ENCODE peak calls at places on chromosomes 7 and 10, in seven cellular contexts. K, W, P, J, Y, Q and B are unnamed samples.

GRCh38 chr10:8042864-8043568 is 11.5 kb upstream of the GATA3 start:
- DNase-seq in K (no peak), W (no peak), Y (no peak), J (peak; percentile 20), P (peak; percentile 46), Q (no peak), B (no peak)

GRCh38 chr7:84230491-84230890 is 35.9 kb upstream of the SEMA3A start:
- DNase-seq in Y (no peak), K (no peak), J (no peak), Q (no peak), P (no peak), W (no peak), B (no peak)

GRCh38 chr7:27889800-27890199 is 149.8 kb downstream of the TAX1BP1 start:
- DNase-seq in P (no peak), W (no peak), Y (no peak), Q (no peak), K (no peak), J (no peak), B (no peak)

GRCh38 chr10:63115732-63116383 is 17.3 kb upstream of the NRBF2 start:
- DNase-seq in J (peak; percentile 9), K (peak; percentile 77), P (peak; percentile 61), Q (peak; percentile 32), Y (peak; percentile 67), W (peak; percentile 59), B (no peak)

GRCh38 chr7:128219646-128220045 is 21.4 kb upstream of the LEP start:
- DNase-seq in Q (no peak), J (no peak), Y (no peak), W (no peak), K (no peak), P (no peak), B (no peak)

GRCh38 chr10:3955493-3955892 is 170.5 kb upstream of the KLF6 start:
- DNase-seq in W (no peak), K (no peak), Q (no peak), J (peak; percentile 16), P (peak; percentile 74), Y (no peak), B (no peak)

GRCh38 chr10:132094581-132095234 is 29.0 kb downstream of the JAKMIP3 start:
- DNase-seq in Y (no peak), K (no peak), Q (peak; percentile 22), J (no peak), W (no peak), P (no peak), B (peak; percentile 64)

GRCh38 chr7:137313196-137313595 is 30.3 kb downstream of the PTN start:
- DNase-seq in J (no peak), P (no peak), Y (no peak), W (no peak), Q (no peak), K (no peak), B (no peak)

GRCh38 chr10:103855424-103855823 is at the start of gene SH3PXD2A:
- DNase-seq in Y (no peak), K (peak; percentile 46), Q (no peak), J (peak; percentile 58), W (peak; percentile 40), P (peak; percentile 83), B (no peak)

GRCh38 chr7:116502201-116503096 is 2.9 kb downstream of the CAV2 start:
- DNase-seq in W (no peak), Y (no peak), J (no peak), K (no peak), P (no peak), Q (no peak), B (no peak)

GRCh38 chr7:159033956-159034938 is 110.4 kb downstream of the VIPR2 start:
- DNase-seq in P (no peak), W (no peak), Q (peak; percentile 20), Y (no peak), K (no peak), J (no peak), B (peak; percentile 58)

GRCh38 chr10:22615819-22616499 is 98.4 kb downstream of the PIP4K2A start:
- DNase-seq in Q (peak; percentile 68), W (peak; percentile 48), P (no peak), K (peak; percentile 38), Y (peak; percentile 76), J (no peak), B (no peak)

GRCh38 chr7:947391-948210 is 6.9 kb downstream of the ADAP1 start:
- DNase-seq in K (peak; percentile 8), P (no peak), J (no peak), Q (no peak), W (no peak), Y (peak; percentile 36), B (no peak)

GRCh38 chr10:131833446-131834080 is 67.2 kb upstream of the PPP2R2D start:
- DNase-seq in Q (no peak), J (no peak), Y (peak; percentile 29), W (no peak), P (no peak), K (no peak), B (no peak)

DNA sequence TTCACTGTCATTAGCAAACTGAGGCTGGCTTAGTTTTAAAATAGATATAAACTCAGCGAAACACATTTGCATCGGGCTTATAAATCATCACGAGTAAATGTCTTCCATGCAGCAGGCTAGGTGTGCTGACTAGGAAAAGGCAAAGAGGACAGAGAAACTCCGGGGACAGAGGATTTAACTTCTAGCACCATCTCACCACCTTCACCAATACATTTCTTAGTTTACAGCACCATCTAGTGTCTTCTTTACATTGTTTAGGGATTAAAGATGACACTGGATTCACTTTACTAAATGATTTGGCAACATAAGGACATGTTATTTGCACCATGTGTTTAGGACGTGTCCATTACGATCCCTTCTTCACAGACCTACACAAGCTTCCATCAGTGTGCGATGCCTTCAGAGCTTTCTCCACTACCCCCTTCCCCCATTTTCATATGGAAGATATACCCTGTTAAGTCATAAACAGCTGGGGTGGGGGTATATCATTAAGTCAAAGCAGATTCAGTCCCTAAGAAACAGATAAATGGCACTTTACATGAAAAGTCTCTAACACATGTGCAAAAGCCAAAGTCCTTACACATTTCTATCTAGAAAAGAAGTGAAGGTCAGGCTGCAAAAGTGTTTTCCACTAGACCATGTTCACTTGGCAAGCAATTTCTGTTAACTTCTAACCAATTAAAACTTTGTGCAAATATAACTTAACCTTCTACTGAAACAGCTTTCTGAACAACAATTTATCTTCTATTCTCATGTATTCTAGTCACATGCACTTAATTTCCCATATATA is 103.3 kb downstream of the GRB10 start:
- DNase-seq in Q (no peak), P (peak; percentile 31), W (no peak), Y (no peak), K (no peak), J (no peak), B (no peak)
- TF ChIP-seq CTCF in Q (no peak), P (peak; percentile 44), W (no peak), Y (peak; percentile 39), K (peak; percentile 61), J (no peak), B (peak; percentile 70)

GRCh38 chr10:116654816-116655215 is 34.1 kb downstream of the PNLIPRP2 start:
- DNase-seq in Q (no peak), K (no peak), J (peak; percentile 47), P (peak; percentile 32), W (peak; percentile 28), Y (no peak), B (no peak)
- TF ChIP-seq CTCF in Q (no peak), K (no peak), J (peak; percentile 69), P (peak; percentile 52), W (peak; percentile 7), Y (no peak), B (peak; percentile 65)

GRCh38 chr7:153090757-153091156 is 331.2 kb downstream of the ACTR3B start:
- DNase-seq in W (no peak), J (no peak), Q (no peak), P (no peak), K (no peak), Y (no peak), B (no peak)
- TF ChIP-seq CTCF in W (no peak), J (no peak), Q (no peak), P (peak; percentile 31), K (no peak), Y (no peak), B (no peak)

GRCh38 chr10:113232928-113233511 is 283.0 kb downstream of the TCF7L2 start:
- DNase-seq in W (no peak), Q (no peak), P (no peak), K (no peak), Y (no peak), J (no peak), B (no peak)
- TF ChIP-seq CTCF in W (no peak), Q (no peak), P (no peak), K (no peak), Y (no peak), J (no peak), B (no peak)

DNA sequence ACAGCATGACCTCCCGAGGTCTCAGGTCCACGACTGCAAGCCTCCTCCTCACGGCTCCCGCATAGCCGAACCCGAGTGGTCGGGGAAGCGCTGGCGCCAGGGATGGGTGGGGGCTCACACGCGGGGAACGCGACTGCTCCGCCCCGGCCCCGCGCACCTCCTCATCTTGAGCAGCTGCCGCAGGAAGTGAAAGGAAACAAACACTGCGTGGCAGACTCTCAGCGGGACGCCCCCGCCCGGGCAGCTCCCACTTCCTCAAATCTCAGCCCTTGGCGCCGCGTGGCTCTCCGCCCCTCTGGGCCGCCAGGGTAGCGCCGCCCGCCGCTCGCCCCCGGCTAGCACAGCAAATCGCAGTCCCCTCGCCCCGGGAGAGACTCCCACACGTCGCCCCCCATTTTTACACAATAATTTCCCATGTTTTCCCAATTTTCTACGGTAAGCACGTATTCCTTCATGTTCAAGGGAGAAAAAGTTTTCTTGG is at the start of gene TMEM243:
- DNase-seq in K (peak; percentile 84), P (peak; percentile 67), W (peak; percentile 81), Q (peak; percentile 79), J (peak; percentile 78), Y (peak; percentile 93), B (peak; percentile 79)
- TF ChIP-seq CTCF in K (no peak), P (peak; percentile 21), W (peak; percentile 12), Q (no peak), J (no peak), Y (peak; percentile 34), B (peak; percentile 51)

DNA sequence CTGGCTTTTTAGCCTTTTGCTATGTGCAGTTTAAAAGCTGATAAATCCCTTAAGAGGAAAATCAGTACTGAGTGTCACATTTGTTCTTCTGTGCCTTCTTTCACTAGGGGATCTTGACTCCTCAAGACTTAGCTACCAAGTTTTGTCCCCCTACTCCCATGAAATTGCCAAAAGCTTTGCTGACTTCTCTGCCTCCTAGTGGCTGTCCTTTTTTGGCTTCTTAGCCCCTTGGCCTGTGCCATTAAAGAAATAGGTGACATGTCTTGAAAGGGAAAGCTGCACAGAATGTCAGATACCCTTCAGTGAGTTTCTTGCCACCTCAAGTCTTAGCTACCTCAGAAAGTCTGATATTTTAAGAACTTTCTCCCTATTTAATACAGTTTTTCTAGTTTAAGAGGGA is 10.5 kb downstream of the MKLN1 start:
- DNase-seq in Q (no peak), W (no peak), Y (no peak), J (no peak), P (no peak), K (no peak), B (no peak)
- TF ChIP-seq CTCF in Q (no peak), W (no peak), Y (no peak), J (no peak), P (no peak), K (no peak), B (no peak)

DNA sequence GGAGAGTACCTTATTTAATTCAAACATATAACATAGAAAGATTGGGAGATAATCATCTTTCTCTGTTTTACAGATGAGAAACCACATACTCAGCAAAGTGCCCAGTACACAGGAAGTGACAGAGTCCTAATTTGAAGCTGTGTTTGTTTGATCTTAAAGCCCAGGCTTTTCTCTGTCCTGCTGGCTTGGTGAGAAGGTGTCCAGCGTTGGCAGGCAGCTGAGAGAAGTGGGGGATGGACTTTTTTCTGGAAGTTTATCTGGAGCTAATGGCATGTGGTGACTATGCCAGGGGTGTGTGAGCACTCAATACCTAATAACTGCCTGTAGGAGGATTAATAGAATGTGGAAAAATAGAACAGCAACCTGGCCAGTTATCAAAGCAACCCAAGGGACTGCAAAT is 60.8 kb downstream of the NPSR1 start:
- DNase-seq in K (no peak), P (no peak), W (no peak), J (no peak), Y (no peak), Q (no peak), B (no peak)
- TF ChIP-seq CTCF in K (no peak), P (no peak), W (no peak), J (no peak), Y (no peak), Q (no peak), B (no peak)